ENCODE peak calls at places on chromosomes 4 and X, in four cellular contexts. O is left cardiac atrium, G is lower lobe of right lung, A is anterior cingulate cortex. F is an unnamed sample.

GRCh38 chr4:139509727-139510410 is 46.1 kb downstream of the SETD7 start:
- DNase-seq in A (no peak), O (no peak), G (no peak), F (no peak)

GRCh38 chr4:107891299-107891698 is 40.0 kb upstream of the CYP2U1 start:
- DNase-seq in O (no peak), A (no peak), G (no peak), F (no peak)

GRCh38 chrX:141468940-141469339 is 115.6 kb downstream of the SPANXA1 start:
- DNase-seq in O (no peak), A (no peak), G (no peak), F (no peak)

GRCh38 chr4:85419103-85419502 is 55.8 kb upstream of the ARHGAP24 start:
- DNase-seq in A (no peak), G (no peak), O (no peak), F (no peak)

GRCh38 chr4:36915717-36916116 is 328.8 kb upstream of the NWD2 start:
- DNase-seq in A (no peak), O (no peak), G (no peak), F (no peak)

GRCh38 chrX:120791013-120791643 is 84.5 kb downstream of the CT47B1 start:
- DNase-seq in G (no peak), A (no peak), O (peak; percentile 66), F (no peak)

GRCh38 chrX:139063364-139063763 is 351.8 kb upstream of the FGF13 start:
- DNase-seq in G (no peak), O (no peak), A (no peak), F (no peak)

GRCh38 chrX:53321216-53321942 is 40.0 kb upstream of the IQSEC2 start:
- DNase-seq in O (no peak), A (no peak), G (peak; percentile 45), F (no peak)

GRCh38 chr4:47367761-47368160 is 95.7 kb downstream of the COMMD8 start:
- DNase-seq in G (no peak), O (no peak), A (no peak), F (no peak)

GRCh38 chrX:83416273-83416672 is 91.8 kb upstream of the POU3F4 start:
- DNase-seq in G (no peak), O (no peak), A (no peak), F (no peak)

GRCh38 chr4:102825261-102826071 is 1.9 kb downstream of the UBE2D3 start:
- DNase-seq in A (peak; percentile 13), G (no peak), O (no peak), F (no peak)

GRCh38 chr4:4302416-4302815 is 12.4 kb downstream of the ZBTB49 start:
- DNase-seq in O (no peak), G (no peak), A (no peak), F (no peak)

GRCh38 chr4:99078931-99079624 is 9.5 kb downstream of the ADH5 start:
- DNase-seq in G (no peak), A (no peak), O (no peak), F (no peak)